ENCODE peak calls at places on chromosomes 7 and 10, in four cellular contexts. F, V, U and Z are unnamed samples.

GRCh38 chr10:5441106-5441505 is 28.7 kb downstream of the NET1 start:
- DNase-seq in F (no peak), V (no peak), U (no peak), Z (no peak)

GRCh38 chr10:124280916-124281315 is 137.8 kb downstream of the OAT start:
- DNase-seq in F (no peak), V (no peak), U (no peak), Z (no peak)

GRCh38 chr7:143372070-143372469 is 9.1 kb upstream of the ZYX start:
- DNase-seq in F (peak), V (no peak), U (no peak), Z (peak)

GRCh38 chr7:140659727-140660396 is 12.9 kb upstream of the ADCK2 start:
- DNase-seq in F (no peak), V (no peak), U (no peak), Z (no peak)

GRCh38 chr7:7265057-7265456 is 82.7 kb downstream of the C1GALT1 start:
- DNase-seq in F (no peak), V (no peak), U (peak), Z (no peak)

GRCh38 chr10:48455392-48456151 is 149.1 kb downstream of the MAPK8 start:
- DNase-seq in F (no peak), V (no peak), U (no peak), Z (no peak)

GRCh38 chr7:99310004-99310403 is 15.7 kb upstream of the ARPC1A start:
- DNase-seq in F (no peak), V (no peak), U (no peak), Z (no peak)

GRCh38 chr7:151083071-151083823 is at the start of gene TMUB1:
- DNase-seq in F (peak), V (peak), U (no peak), Z (peak)

GRCh38 chr10:70674560-70675495 is 2.5 kb downstream of the ADAMTS14 start:
- DNase-seq in F (no peak), V (no peak), U (no peak), Z (no peak)